ENCODE peak calls at places on chromosomes 1 and 21, in four cellular contexts. H is GM12878, O is K562, C is HepG2. W is an unnamed sample.

GRCh38 chr1:119308806-119309205 is 59.8 kb upstream of the HAO2 start:
- DNase-seq in H (no peak), O (no peak), C (no peak), W (no peak)

GRCh38 chr1:219660666-219661463 is 48.0 kb upstream of the ZC3H11B start:
- DNase-seq in H (peak), O (peak), C (no peak), W (peak)

GRCh38 chr1:202058001-202058908 is 47.9 kb downstream of the ELF3 start:
- DNase-seq in H (no peak), O (peak), C (peak), W (no peak)

GRCh38 chr1:15836772-15837669 is 10.5 kb upstream of the SPEN start:
- DNase-seq in H (no peak), O (peak), C (no peak), W (peak)

GRCh38 chr1:165452336-165453130 is 7.6 kb upstream of the RXRG start:
- DNase-seq in H (no peak), O (peak), C (no peak), W (no peak)

GRCh38 chr1:2953688-2954285 is 67.5 kb upstream of the ACTRT2 start:
- DNase-seq in H (no peak), O (no peak), C (no peak), W (no peak)

GRCh38 chr1:155278689-155279160 is 1.5 kb downstream of the HCN3 start:
- DNase-seq in H (no peak), O (no peak), C (no peak), W (no peak)

GRCh38 chr1:228236744-228237143 is 28.9 kb downstream of the OBSCN start:
- DNase-seq in H (no peak), O (peak), C (peak), W (no peak)

GRCh38 chr1:111856411-111857135 is 100.9 kb downstream of the DDX20 start:
- DNase-seq in H (no peak), O (no peak), C (no peak), W (no peak)

GRCh38 chr21:34362670-34363069 is 1.1 kb upstream of the KCNE2 start:
- DNase-seq in H (no peak), O (no peak), C (no peak), W (peak)

GRCh38 chr1:200374569-200375312 is 35.1 kb downstream of the ZNF281 start:
- DNase-seq in H (no peak), O (no peak), C (peak), W (no peak)

GRCh38 chr1:175922254-175922881 is 179.0 kb upstream of the TNR start:
- DNase-seq in H (no peak), O (no peak), C (no peak), W (peak)

GRCh38 chr1:47351305-47351704 is 17.7 kb downstream of the CMPK1 start:
- DNase-seq in H (peak), O (peak), C (no peak), W (no peak)

GRCh38 chr1:59198565-59198964 is 98.3 kb upstream of the FGGY start:
- DNase-seq in H (no peak), O (no peak), C (no peak), W (no peak)

GRCh38 chr1:23578311-23578996 is 19.2 kb upstream of the ID3 start:
- DNase-seq in H (no peak), O (no peak), C (no peak), W (no peak)

GRCh38 chr1:160091666-160092223 is 6.7 kb downstream of the IGSF8 start:
- DNase-seq in H (no peak), O (no peak), C (no peak), W (no peak)

GRCh38 chr1:54118704-54119103 is 34.1 kb downstream of the CDCP2 start:
- DNase-seq in H (no peak), O (no peak), C (no peak), W (no peak)

GRCh38 chr1:10791117-10791951 is 5.1 kb downstream of the CASZ1 start:
- DNase-seq in H (no peak), O (no peak), C (no peak), W (no peak)

GRCh38 chr1:204499511-204500468 is 5.2 kb upstream of the PIK3C2B start:
- DNase-seq in H (no peak), O (no peak), C (no peak), W (no peak)

DNA sequence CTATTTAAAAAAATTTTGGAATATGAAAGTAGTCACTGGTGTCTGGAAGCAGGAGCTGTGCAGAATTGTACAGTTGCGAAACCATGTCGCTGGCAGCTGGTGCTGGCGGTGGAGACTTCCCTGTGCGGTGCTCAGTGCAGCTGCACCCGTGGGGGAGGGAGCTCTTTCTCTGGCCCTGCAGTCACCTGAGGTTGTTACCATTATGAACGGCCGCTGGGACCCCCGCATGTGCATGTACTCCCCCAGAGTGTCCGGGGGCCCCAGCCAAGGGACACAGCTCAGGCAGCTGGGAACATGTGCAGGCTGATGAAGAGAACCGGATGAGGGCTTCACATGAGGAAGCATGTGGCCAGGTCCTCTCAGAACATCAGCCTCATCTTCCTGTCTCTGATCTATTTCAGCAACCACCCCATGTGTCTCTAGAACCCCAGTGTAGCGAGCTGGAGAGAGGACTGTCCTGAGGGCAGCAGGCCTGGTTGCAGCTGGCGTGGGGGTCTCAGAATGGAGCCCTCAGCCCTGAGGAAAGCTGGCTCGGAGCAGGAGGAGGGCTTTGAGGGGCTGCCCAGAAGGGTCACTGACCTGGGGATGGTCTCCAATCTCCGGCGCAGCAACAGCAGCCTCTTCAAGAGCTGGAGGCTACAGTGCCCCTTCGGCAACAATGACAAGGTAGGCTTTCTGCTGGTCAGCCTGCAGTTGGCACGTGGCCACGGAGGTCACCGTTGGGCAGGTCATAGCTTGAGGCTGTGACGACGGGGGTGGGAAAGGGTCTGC is at the start of gene TRPM2:
- DNase-seq in H (no peak), O (no peak), C (no peak), W (no peak)
- TF ChIP-seq HDAC6 in H (no peak), O (no peak), C (no peak), W (no peak)

GRCh38 chr1:180926164-180926981 is 13.7 kb downstream of the KIAA1614 start:
- DNase-seq in H (no peak), O (peak), C (no peak), W (no peak)

GRCh38 chr1:180929389-180929788 is 16.7 kb downstream of the KIAA1614 start:
- DNase-seq in H (no peak), O (no peak), C (peak), W (no peak)

GRCh38 chr1:180927348-180927747 is 14.7 kb downstream of the KIAA1614 start:
- DNase-seq in H (no peak), O (no peak), C (peak), W (no peak)

GRCh38 chr1:180928272-180929230 is 15.9 kb downstream of the KIAA1614 start:
- DNase-seq in H (no peak), O (no peak), C (peak), W (no peak)

DNA sequence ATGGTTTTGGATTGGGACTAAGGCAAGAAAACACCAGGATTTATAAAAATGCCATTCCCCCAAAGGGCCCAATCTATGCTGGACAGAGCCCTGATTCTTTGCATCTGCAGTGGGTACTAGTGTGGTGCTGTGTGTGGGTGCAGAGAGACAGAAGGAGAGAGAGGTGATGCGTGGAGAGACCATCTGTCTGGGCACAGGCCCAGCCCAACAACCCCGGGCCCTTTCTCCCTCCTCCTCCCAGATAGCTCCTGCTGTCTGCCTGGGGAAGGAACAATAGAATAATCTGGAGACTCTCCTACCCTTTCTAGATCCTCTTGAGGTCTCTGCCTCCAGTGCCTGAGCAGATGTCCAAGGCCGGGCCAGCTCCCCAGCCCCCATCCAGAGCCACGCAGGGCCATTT is 15.1 kb downstream of the KIAA1614 start:
- DNase-seq in H (no peak), O (no peak), C (no peak), W (no peak)
- TF ChIP-seq HDAC6 in H (no peak), O (no peak), C (no peak), W (no peak)

DNA sequence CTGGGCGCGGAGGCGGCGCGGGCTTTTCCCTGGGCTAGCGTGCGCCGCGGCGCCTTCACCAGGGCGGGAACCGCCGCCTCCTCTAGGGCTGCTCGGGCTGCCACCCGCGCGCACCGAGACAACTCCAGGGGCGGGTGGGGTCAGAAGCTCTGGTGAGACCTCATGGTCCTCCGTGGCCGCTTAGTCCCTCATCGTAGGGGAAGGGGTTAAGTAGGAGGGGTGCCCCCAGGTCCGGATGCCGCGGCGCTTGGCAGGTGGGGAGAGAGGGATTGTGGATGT is 559 bp downstream of the SERTAD4 start:
- DNase-seq in H (no peak), O (no peak), C (no peak), W (peak)
- TF ChIP-seq HDAC6 in H (no peak), O (no peak), C (no peak), W (no peak)

GRCh38 chr1:178279287-178279686 is 185.4 kb downstream of the RASAL2 start:
- DNase-seq in H (no peak), O (no peak), C (no peak), W (no peak)

GRCh38 chr1:178284059-178284458 is 190.2 kb downstream of the RASAL2 start:
- DNase-seq in H (no peak), O (no peak), C (no peak), W (no peak)

GRCh38 chr1:178278135-178278534 is 184.2 kb downstream of the RASAL2 start:
- DNase-seq in H (no peak), O (no peak), C (no peak), W (no peak)

GRCh38 chr1:178282949-178283367 is 189.1 kb downstream of the RASAL2 start:
- DNase-seq in H (no peak), O (peak), C (peak), W (no peak)

DNA sequence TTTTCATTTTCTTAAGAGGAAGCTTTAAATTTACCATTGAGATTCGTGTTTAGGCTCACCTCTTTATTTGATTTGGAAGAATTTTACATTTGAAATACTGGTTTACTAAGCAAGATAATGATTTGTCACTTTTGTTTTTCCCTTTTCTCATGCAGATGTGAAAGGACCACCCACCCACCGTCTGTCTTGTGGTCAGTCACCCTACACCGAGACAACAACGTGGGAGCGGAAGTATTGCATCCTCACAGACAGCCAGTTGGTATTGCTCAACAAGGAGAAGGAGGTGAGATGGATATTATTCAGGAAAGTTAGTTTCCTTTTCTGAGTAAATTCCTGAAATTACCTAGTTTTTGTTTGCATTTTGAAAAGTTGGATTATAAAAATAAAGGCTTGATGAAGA is 189.5 kb downstream of the RASAL2 start:
- DNase-seq in H (no peak), O (no peak), C (no peak), W (no peak)
- TF ChIP-seq HDAC6 in H (no peak), O (no peak), C (no peak), W (no peak)

GRCh38 chr1:222976453-222976852 is 161.6 kb downstream of the DISP1 start:
- DNase-seq in H (no peak), O (no peak), C (no peak), W (no peak)
- TF ChIP-seq HDAC6 in H (no peak), O (no peak), C (no peak), W (no peak)